ENCODE peak calls at places on chromosome 21, in eight cellular contexts. W is kidney, A is PC-3, O is neuronal stem cell, T is endothelial cell of umbilical vein, G is H9, L is mesendoderm, V is colonic mucosa. B is an unnamed sample.

GRCh38 chr21:24076179-24076578 is 1531.1 kb downstream of the MRPL39 start:
- DNase-seq in W (no peak), A (peak), O (no peak), T (peak), G (no peak), L (peak), V (no peak), B (no peak)

GRCh38 chr21:45456014-45456835 is 51.3 kb downstream of the COL18A1 start:
- DNase-seq in W (peak), A (no peak), O (no peak), T (no peak), G (no peak), L (no peak), V (no peak), B (no peak)

GRCh38 chr21:35294231-35294898 is 245.3 kb upstream of the RUNX1 start:
- DNase-seq in W (no peak), A (peak), O (no peak), T (peak), G (no peak), L (peak), V (peak), B (no peak)

GRCh38 chr21:29443398-29444010 is 144.8 kb downstream of the BACH1 start:
- DNase-seq in W (no peak), A (no peak), O (no peak), T (no peak), G (no peak), L (no peak), V (no peak), B (no peak)

GRCh38 chr21:39141502-39141901 is 41.7 kb downstream of the PSMG1 start:
- DNase-seq in W (no peak), A (no peak), O (no peak), T (no peak), G (no peak), L (no peak), V (peak), B (no peak)

GRCh38 chr21:30257773-30258172 is 25.0 kb downstream of the KRTAP24-1 start:
- DNase-seq in W (no peak), A (peak), O (peak), T (no peak), G (peak), L (peak), V (peak), B (no peak)

GRCh38 chr21:40466893-40467483 is 380.0 kb downstream of the DSCAM start:
- DNase-seq in W (no peak), A (peak), O (peak), T (no peak), G (no peak), L (peak), V (no peak), B (no peak)

GRCh38 chr21:31371715-31372114 is 27.7 kb upstream of the TIAM1 start:
- DNase-seq in W (no peak), A (no peak), O (no peak), T (no peak), G (no peak), L (no peak), V (no peak), B (no peak)

GRCh38 chr21:32951041-32951440 is 74.7 kb upstream of the OLIG2 start:
- DNase-seq in W (no peak), A (no peak), O (peak), T (no peak), G (no peak), L (peak), V (no peak), B (no peak)

GRCh38 chr21:28333455-28334108 is 659.1 kb downstream of the LTN1 start:
- DNase-seq in W (no peak), A (no peak), O (no peak), T (no peak), G (no peak), L (no peak), V (no peak), B (no peak)

GRCh38 chr21:31194510-31195293 is 149.4 kb downstream of the TIAM1 start:
- DNase-seq in W (no peak), A (peak), O (no peak), T (no peak), G (no peak), L (no peak), V (no peak), B (no peak)

GRCh38 chr21:24223625-24224024 is 1383.7 kb downstream of the MRPL39 start:
- DNase-seq in W (no peak), A (peak), O (no peak), T (no peak), G (no peak), L (no peak), V (no peak), B (no peak)

GRCh38 chr21:30194701-30195299 is 21.1 kb downstream of the CLDN8 start:
- DNase-seq in W (no peak), A (peak), O (peak), T (no peak), G (no peak), L (peak), V (peak), B (peak)

GRCh38 chr21:46457801-46458314 is 833 bp upstream of the DIP2A start:
- DNase-seq in W (no peak), A (peak), O (no peak), T (peak), G (peak), L (peak), V (peak), B (peak)

GRCh38 chr21:46458315-46459023 is at the start of gene DIP2A:
- DNase-seq in W (peak), A (peak), O (peak), T (peak), G (peak), L (peak), V (peak), B (peak)

GRCh38 chr21:46455575-46456385 is 2.9 kb upstream of the DIP2A start:
- DNase-seq in W (no peak), A (peak), O (no peak), T (peak), G (no peak), L (peak), V (no peak), B (no peak)

GRCh38 chr21:46454634-46455390 is 3.9 kb upstream of the DIP2A start:
- DNase-seq in W (no peak), A (no peak), O (no peak), T (peak), G (no peak), L (no peak), V (no peak), B (no peak)

GRCh38 chr21:46456750-46457149 is 1.9 kb upstream of the DIP2A start:
- DNase-seq in W (no peak), A (no peak), O (no peak), T (no peak), G (no peak), L (no peak), V (no peak), B (no peak)
- H3K27ac ChIP-seq in W (no peak), A (no peak), O (no peak), T (peak), G (no peak), L (no peak), V (no peak), B (no peak)

GRCh38 chr21:43306391-43306790 is 120.5 kb downstream of the SIK1 start:
- DNase-seq in W (no peak), A (no peak), O (no peak), T (no peak), G (no peak), L (no peak), V (no peak), B (no peak)

GRCh38 chr21:43306911-43307676 is 119.8 kb downstream of the SIK1 start:
- DNase-seq in W (peak), A (peak), O (no peak), T (no peak), G (no peak), L (no peak), V (no peak), B (no peak)

GRCh38 chr21:43308511-43309283 is 118.2 kb downstream of the SIK1 start:
- DNase-seq in W (peak), A (no peak), O (no peak), T (no peak), G (no peak), L (no peak), V (no peak), B (no peak)

GRCh38 chr21:43308101-43308500 is 118.8 kb downstream of the SIK1 start:
- DNase-seq in W (peak), A (no peak), O (no peak), T (no peak), G (no peak), L (no peak), V (no peak), B (no peak)

DNA sequence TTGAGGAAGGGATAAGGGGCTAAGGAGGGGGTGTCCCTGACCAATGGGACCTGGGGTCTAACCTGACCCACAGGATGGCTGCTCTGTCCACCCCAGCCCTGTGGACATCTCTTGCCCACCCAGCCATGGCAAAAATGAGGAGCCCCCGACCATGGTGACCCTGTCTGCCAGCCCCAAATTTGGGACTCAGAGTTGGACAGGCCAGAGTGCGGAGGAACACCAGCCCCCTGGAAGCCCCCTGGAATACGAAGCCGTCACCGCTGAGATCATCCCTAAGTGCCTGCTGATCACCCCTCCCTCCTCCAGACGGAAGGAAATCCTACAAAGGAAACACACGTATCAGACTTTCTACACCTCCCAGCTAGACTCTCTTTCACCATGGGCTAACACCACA is 119.3 kb downstream of the SIK1 start:
- DNase-seq in W (no peak), A (no peak), O (no peak), T (no peak), G (no peak), L (no peak), V (no peak), B (no peak)
- H3K9ac ChIP-seq in W (no peak), A (no peak), O (no peak), T (no peak), G (no peak), L (no peak), V (no peak), B (no peak)

GRCh38 chr21:17427157-17427556 is 85.7 kb upstream of the CXADR start:
- DNase-seq in W (no peak), A (no peak), O (no peak), T (no peak), G (no peak), L (no peak), V (no peak), B (no peak)
- H3K27ac ChIP-seq in W (no peak), A (no peak), O (no peak), T (no peak), G (no peak), L (no peak), V (no peak), B (no peak)

DNA sequence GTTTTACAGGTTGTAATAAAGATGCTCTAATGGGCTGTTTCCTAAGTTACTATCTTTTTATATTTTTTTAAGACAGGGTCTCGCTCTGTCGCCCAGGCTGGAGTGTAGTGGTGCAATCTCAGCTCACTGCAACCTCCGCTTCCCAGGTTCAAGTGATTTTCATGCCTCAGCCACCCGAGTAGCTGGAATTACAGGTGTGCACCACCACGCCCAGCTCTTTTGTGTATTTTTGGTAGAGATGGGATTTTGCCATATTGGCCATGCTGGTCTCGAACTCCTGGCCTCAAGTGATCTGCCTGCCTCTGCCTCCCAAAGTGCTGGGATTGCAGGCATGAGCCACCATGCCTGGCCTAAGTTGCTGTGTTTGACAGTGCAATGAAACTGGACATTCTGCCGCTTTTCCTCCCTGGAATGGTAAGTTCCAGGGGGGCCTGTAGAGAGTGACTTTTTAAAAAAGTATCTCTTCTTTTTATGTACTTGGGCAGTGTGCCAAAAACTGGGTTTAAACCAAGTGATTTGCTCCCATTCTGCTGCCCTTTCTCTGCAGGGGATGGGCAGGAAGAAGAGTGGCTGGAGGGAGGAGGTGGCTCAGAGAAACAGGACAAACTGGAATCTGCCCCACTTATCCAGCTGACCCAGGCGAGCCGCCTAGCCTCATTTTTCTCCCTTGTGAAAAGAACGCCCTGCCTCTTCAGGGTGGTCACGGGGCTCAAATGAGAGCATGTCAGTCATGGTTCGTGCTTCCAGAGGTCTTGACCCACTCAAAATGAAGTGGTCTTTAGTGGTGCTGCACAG is 2.3 kb downstream of the SLC37A1 start:
- DNase-seq in W (peak), A (peak), O (no peak), T (no peak), G (no peak), L (no peak), V (peak), B (no peak)
- H3K9ac ChIP-seq in W (no peak), A (peak), O (no peak), T (no peak), G (no peak), L (no peak), V (peak), B (no peak)

GRCh38 chr21:14482165-14482564 is 64.0 kb downstream of the SAMSN1 start:
- DNase-seq in W (no peak), A (no peak), O (no peak), T (no peak), G (no peak), L (no peak), V (no peak), B (peak)
- H3K27ac ChIP-seq in W (no peak), A (no peak), O (no peak), T (no peak), G (no peak), L (no peak), V (peak), B (peak)